ENCODE peak calls at places on chromosomes 12 and 14, in nine cellular contexts. O is upper lobe of left lung; J is H9; I is retinal pigment epithelial cell; Q is fibroblast of lung; S is left ventricle myocardium inferior; B is CD8-positive, alpha-beta T cell; Z is nephron progenitor cell; R is Peyer's patch. N is an unnamed sample.

GRCh38 chr12:103915306-103915705 is 14.9 kb upstream of the HSP90B1 start:
- DNase-seq in S (no peak), Z (no peak), I (no peak), J (no peak), O (no peak), Q (peak), R (no peak), B (no peak), N (no peak)

GRCh38 chr12:55760663-55761062 is 17.7 kb downstream of the GDF11 start:
- DNase-seq in R (no peak), Z (no peak), O (no peak), B (no peak), J (no peak), I (no peak), Q (no peak), S (no peak), N (no peak)

GRCh38 chr12:41681898-41682297 is 462.8 kb downstream of the GXYLT1 start:
- DNase-seq in O (no peak), Q (no peak), Z (no peak), B (no peak), R (no peak), I (no peak), S (no peak), J (no peak), N (no peak)

GRCh38 chr14:73365727-73366126 is 92.6 kb downstream of the NUMB start:
- DNase-seq in R (no peak), Q (peak), S (no peak), O (no peak), J (no peak), B (no peak), Z (no peak), I (no peak), N (no peak)

GRCh38 chr12:65335021-65335714 is 56.7 kb downstream of the MSRB3 start:
- DNase-seq in S (no peak), J (no peak), Z (no peak), O (no peak), Q (peak), I (peak), B (no peak), R (no peak), N (peak)

GRCh38 chr14:49783394-49784010 is 15.5 kb downstream of the KLHDC2 start:
- DNase-seq in R (no peak), B (no peak), I (no peak), O (no peak), S (no peak), Q (no peak), J (no peak), Z (no peak), N (no peak)

GRCh38 chr12:128190614-128191013 is 76.4 kb upstream of the TMEM132C start:
- DNase-seq in B (no peak), O (no peak), J (peak), Z (peak), R (no peak), S (no peak), I (no peak), Q (no peak), N (no peak)

GRCh38 chr14:60655898-60656754 is 6.8 kb upstream of the SIX1 start:
- DNase-seq in S (no peak), I (no peak), J (peak), Q (peak), B (no peak), Z (peak), R (no peak), O (no peak), N (no peak)

GRCh38 chr12:4648099-4648498 is 752 bp downstream of the AKAP3 start:
- DNase-seq in B (no peak), Q (peak), I (no peak), O (no peak), J (no peak), Z (no peak), R (no peak), S (no peak), N (no peak)

GRCh38 chr12:10363922-10364838 is 25.7 kb downstream of the KLRK1 start:
- DNase-seq in S (peak), Z (no peak), I (no peak), Q (peak), R (peak), J (no peak), O (peak), B (no peak), N (peak)

GRCh38 chr12:2138871-2139308 is 86.1 kb downstream of the CACNA1C start:
- DNase-seq in B (no peak), O (no peak), J (no peak), Q (no peak), Z (no peak), S (no peak), I (no peak), R (peak), N (no peak)

GRCh38 chr14:61925043-61925442 is 162.8 kb downstream of the SNAPC1 start:
- DNase-seq in B (no peak), I (no peak), Z (no peak), O (no peak), R (peak), J (peak), S (no peak), Q (peak), N (no peak)

GRCh38 chr12:120468271-120468845 is 1.2 kb downstream of the SRSF9 start:
- DNase-seq in S (no peak), O (peak), B (peak), R (peak), J (peak), Z (peak), I (no peak), Q (peak), N (peak)

GRCh38 chr14:25993830-25994229 is 604.0 kb downstream of the NOVA1 start:
- DNase-seq in O (no peak), R (no peak), B (no peak), S (no peak), Z (no peak), Q (no peak), J (no peak), I (no peak), N (no peak)

GRCh38 chr12:15987696-15988095 is 76.6 kb downstream of the DERA start:
- DNase-seq in Q (no peak), J (no peak), O (no peak), B (no peak), I (no peak), Z (no peak), R (no peak), S (peak), N (peak)

GRCh38 chr14:47539065-47539464 is 136.3 kb downstream of the MDGA2 start:
- DNase-seq in O (no peak), I (no peak), S (no peak), Z (no peak), R (no peak), B (no peak), Q (peak), J (peak), N (no peak)

GRCh38 chr12:49335118-49335954 is 1.7 kb downstream of the C1QL4 start:
- DNase-seq in Q (no peak), B (no peak), J (no peak), Z (no peak), S (no peak), I (no peak), O (no peak), R (no peak), N (no peak)

GRCh38 chr14:76904740-76905569 is 78.7 kb downstream of the LRRC74A start:
- DNase-seq in R (peak), Q (peak), O (peak), Z (no peak), I (no peak), S (peak), B (peak), J (no peak), N (peak)

GRCh38 chr14:67815573-67816235 is 686 bp downstream of the ZFYVE26 start:
- DNase-seq in S (no peak), O (no peak), I (no peak), J (no peak), B (no peak), Q (peak), Z (no peak), R (no peak), N (no peak)

GRCh38 chr12:120181991-120182631 is 12.4 kb downstream of the GCN1 start:
- DNase-seq in S (no peak), O (peak), J (no peak), Q (peak), Z (no peak), R (no peak), I (no peak), B (no peak), N (no peak)

GRCh38 chr12:80183939-80184338 is 84.6 kb downstream of the OTOGL start:
- DNase-seq in J (no peak), Z (no peak), S (no peak), R (no peak), I (no peak), O (no peak), Q (no peak), B (no peak), N (no peak)

GRCh38 chr12:9961106-9961505 is 10.1 kb upstream of the CLEC12A start:
- DNase-seq in I (no peak), O (no peak), J (no peak), R (no peak), Z (no peak), Q (no peak), B (no peak), S (no peak), N (no peak)

GRCh38 chr14:32345311-32345771 is 16.2 kb downstream of the AKAP6 start:
- DNase-seq in B (no peak), S (no peak), Z (no peak), Q (peak), I (no peak), O (no peak), R (peak), J (no peak), N (no peak)

GRCh38 chr12:112891093-112892024 is 15.4 kb upstream of the OAS1 start:
- DNase-seq in Z (no peak), S (no peak), R (no peak), B (no peak), Q (no peak), I (no peak), O (no peak), J (no peak), N (no peak)

GRCh38 chr14:90287791-90288190 is 31.4 kb downstream of the PSMC1 start:
- DNase-seq in I (no peak), Z (no peak), B (no peak), J (no peak), Q (no peak), O (no peak), R (no peak), S (no peak), N (no peak)

GRCh38 chr12:12807970-12808702 is 5.0 kb upstream of the DDX47 start:
- DNase-seq in I (no peak), B (peak), Q (peak), Z (peak), O (peak), S (peak), R (peak), J (no peak), N (peak)

GRCh38 chr12:22447223-22447622 is 97.1 kb downstream of the C2CD5 start:
- DNase-seq in I (peak), B (no peak), S (no peak), O (no peak), J (no peak), R (no peak), Q (no peak), Z (no peak), N (no peak)

GRCh38 chr12:12534975-12535374 is 27.7 kb downstream of the DUSP16 start:
- DNase-seq in O (peak), J (no peak), Q (no peak), R (no peak), Z (no peak), B (no peak), S (peak), I (no peak), N (no peak)

GRCh38 chr12:131408036-131408365 is 302.9 kb upstream of the SFSWAP start:
- DNase-seq in Z (no peak), O (no peak), I (no peak), J (no peak), Q (no peak), B (no peak), R (no peak), S (no peak), N (no peak)

GRCh38 chr12:131404705-131405104 is 306.2 kb upstream of the SFSWAP start:
- DNase-seq in R (no peak), J (no peak), O (no peak), S (no peak), Q (no peak), Z (no peak), I (no peak), B (no peak), N (no peak)

GRCh38 chr12:131403676-131404075 is 307.2 kb upstream of the SFSWAP start:
- DNase-seq in S (no peak), Z (no peak), R (no peak), Q (no peak), B (no peak), J (no peak), I (no peak), O (no peak), N (no peak)

GRCh38 chr12:131408484-131408883 is 302.4 kb upstream of the SFSWAP start:
- DNase-seq in Q (no peak), B (no peak), I (no peak), O (no peak), J (no peak), Z (no peak), R (no peak), S (no peak), N (no peak)

DNA sequence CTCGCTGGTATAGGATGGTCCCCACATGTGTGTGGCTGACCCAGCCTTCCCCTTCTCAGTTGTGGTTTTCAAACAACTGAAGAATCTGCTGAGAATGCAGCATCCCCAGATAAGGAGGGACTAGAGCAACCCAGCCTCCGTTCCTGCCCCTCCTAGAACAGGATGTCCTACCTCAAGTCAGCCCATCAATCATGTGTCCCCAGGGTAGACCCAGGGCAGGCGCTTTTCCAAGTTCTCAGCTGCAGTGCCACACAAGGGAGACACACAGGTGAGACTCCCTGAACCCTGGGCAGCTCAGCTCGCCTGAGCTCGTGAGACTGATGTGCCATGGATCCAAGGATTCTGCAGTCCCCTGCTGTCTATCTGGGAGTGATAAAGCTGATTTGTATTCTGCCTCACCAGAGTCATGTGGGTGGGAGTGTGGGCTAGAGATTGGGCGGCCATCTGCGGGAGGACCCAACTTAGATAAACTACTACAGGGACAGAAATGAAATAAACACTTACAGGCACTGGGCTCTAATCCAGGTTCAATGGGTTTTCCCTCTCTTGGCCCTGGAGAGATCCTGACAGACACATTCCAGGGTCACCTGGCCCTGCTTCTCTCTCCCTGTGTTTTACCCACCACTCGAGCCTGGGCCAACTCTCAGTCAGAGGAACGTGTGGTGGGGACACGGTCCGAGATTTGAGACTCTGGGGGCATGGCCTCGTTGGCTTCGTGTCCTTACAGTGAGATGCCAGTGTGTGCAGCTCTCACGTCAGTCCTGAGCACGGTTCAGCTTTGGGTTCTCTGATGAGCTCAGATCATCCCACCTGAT is 303.5 kb upstream of the SFSWAP start:
- DNase-seq in O (no peak), B (no peak), I (no peak), S (no peak), Q (no peak), R (no peak), J (no peak), Z (no peak), N (no peak)
- TF ChIP-seq CTCF in O (no peak), B (no peak), I (no peak), S (no peak), Q (no peak), R (no peak), J (no peak), Z (no peak), N (no peak)

GRCh38 chr12:88393017-88393767 is 187.1 kb downstream of the KITLG start:
- DNase-seq in I (no peak), B (no peak), S (no peak), Q (peak), O (no peak), Z (no peak), J (peak), R (no peak), N (no peak)
- TF ChIP-seq CTCF in I (peak), B (no peak), S (peak), Q (peak), O (no peak), Z (no peak), J (peak), R (peak), N (no peak)

GRCh38 chr12:109552971-109553370 is 20.3 kb downstream of the MMAB start:
- DNase-seq in Z (no peak), B (no peak), S (no peak), I (no peak), Q (no peak), J (no peak), R (no peak), O (no peak), N (no peak)
- TF ChIP-seq CTCF in Z (no peak), B (no peak), S (no peak), I (no peak), Q (no peak), J (no peak), R (no peak), O (no peak), N (no peak)

GRCh38 chr12:94875525-94875924 is 128.0 kb downstream of the NDUFA12 start:
- DNase-seq in S (no peak), O (no peak), I (no peak), B (no peak), J (peak), R (no peak), Z (no peak), Q (no peak), N (no peak)
- TF ChIP-seq CTCF in S (peak), O (peak), I (peak), B (no peak), J (peak), R (no peak), Z (peak), Q (no peak), N (peak)